ENCODE peak calls at places on chromosomes 3 and 15, in six cellular contexts. L is CD8-positive, alpha-beta T cell; X is K562; V is cardiac muscle cell; I is aorta; Y is MM.1S. G is an unnamed sample.

GRCh38 chr3:181253796-181254195 is 264.3 kb upstream of the DNAJC19 start:
- DNase-seq in I (no peak), X (no peak), V (no peak), L (no peak), Y (no peak), G (peak; percentile 42)

GRCh38 chr3:192155194-192155593 is 572.1 kb downstream of the FGF12 start:
- DNase-seq in X (no peak), Y (no peak), I (no peak), L (no peak), V (no peak), G (no peak)

GRCh38 chr3:187281191-187281714 is 10.3 kb downstream of the MASP1 start:
- DNase-seq in X (no peak), V (peak; percentile 71), L (no peak), Y (no peak), I (no peak), G (no peak)

GRCh38 chr15:89057506-89058133 is 30.6 kb upstream of the ABHD2 start:
- DNase-seq in Y (peak; percentile 77), V (peak; percentile 84), L (peak; percentile 76), I (peak; percentile 95), X (peak; percentile 89), G (peak; percentile 78)

GRCh38 chr3:10552631-10552943 is 47.2 kb upstream of the ATP2B2 start:
- DNase-seq in I (peak; percentile 5), V (no peak), L (no peak), Y (no peak), X (no peak), G (no peak)

GRCh38 chr15:62566248-62566647 is 401.2 kb upstream of the C2CD4B start:
- DNase-seq in X (no peak), L (no peak), V (peak; percentile 20), Y (no peak), I (no peak), G (no peak)

GRCh38 chr3:69085543-69086132 is 901 bp downstream of the ARL6IP5 start:
- DNase-seq in V (peak; percentile 23), I (peak; percentile 79), X (peak; percentile 16), Y (peak; percentile 34), L (no peak), G (peak; percentile 40)

GRCh38 chr3:71102111-71103039 is 481.2 kb downstream of the FOXP1 start:
- DNase-seq in Y (no peak), L (no peak), X (no peak), V (peak; percentile 85), I (no peak), G (no peak)

GRCh38 chr3:69739204-69740102 is at the start of gene MITF:
- DNase-seq in X (peak; percentile 93), L (no peak), Y (peak; percentile 93), V (peak; percentile 92), I (peak; percentile 97), G (peak; percentile 95)

GRCh38 chr15:38547255-38547997 is 17.2 kb downstream of the RASGRP1 start:
- DNase-seq in I (no peak), V (peak; percentile 90), X (peak; percentile 76), L (no peak), Y (no peak), G (no peak)

GRCh38 chr15:79914728-79915127 is 17.9 kb upstream of the MTHFS start:
- DNase-seq in V (no peak), I (no peak), Y (no peak), X (no peak), L (no peak), G (no peak)
- H3K9me3 ChIP-seq in V (no peaks in the 10 kb centered on the region), I (peaks cover 14% of the 10 kb centered on the region), Y (peaks cover 3% of the 10 kb centered on the region), X (peaks cover 21% of the 10 kb centered on the region), L (peaks cover 37% of the 10 kb centered on the region), G (peaks cover 15% of the 10 kb centered on the region)

GRCh38 chr15:90987561-90988141 is 6.7 kb downstream of the PRC1 start:
- DNase-seq in L (no peak), I (no peak), V (no peak), Y (no peak), X (no peak), G (no peak)
- H3K4me1 ChIP-seq in L (no peaks in the 10 kb centered on the region), I (no peaks in the 10 kb centered on the region), V (peaks cover 15% of the 10 kb centered on the region), Y (peaks cover 39% of the 10 kb centered on the region), X (peaks cover 29% of the 10 kb centered on the region), G (peaks cover 29% of the 10 kb centered on the region)

GRCh38 chr3:177878192-177878591 is 658.0 kb upstream of the KCNMB2 start:
- DNase-seq in V (peak; percentile 12), I (no peak), X (peak; percentile 18), L (no peak), Y (no peak), G (no peak)

GRCh38 chr3:177885063-177885462 is 651.2 kb upstream of the KCNMB2 start:
- DNase-seq in I (no peak), V (no peak), X (no peak), Y (no peak), L (no peak), G (no peak)

GRCh38 chr3:177882124-177882648 is 654.0 kb upstream of the KCNMB2 start:
- DNase-seq in V (no peak), X (no peak), Y (no peak), L (no peak), I (no peak), G (no peak)

GRCh38 chr3:177883957-177884356 is 652.3 kb upstream of the KCNMB2 start:
- DNase-seq in Y (no peak), X (no peak), V (no peak), L (no peak), I (no peak), G (no peak)

DNA sequence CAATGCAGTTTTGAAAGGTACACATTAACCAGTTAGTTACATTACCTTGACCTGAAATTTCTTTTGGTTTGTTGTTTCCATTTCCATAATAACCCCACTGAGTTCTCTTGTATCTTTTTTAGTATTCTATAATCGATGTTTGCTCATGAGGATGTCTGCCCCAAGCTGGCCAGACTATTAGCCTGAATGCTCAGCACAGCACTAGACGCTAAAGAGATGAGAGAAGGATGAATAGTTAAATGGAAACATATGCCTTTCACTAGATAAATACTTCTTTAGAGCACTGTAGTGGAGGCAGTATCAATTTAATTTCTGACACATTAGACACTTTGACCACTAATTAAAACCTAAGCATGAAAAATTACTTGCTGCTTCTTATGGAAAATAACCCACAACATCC is 654.9 kb upstream of the KCNMB2 start:
- DNase-seq in L (no peak), Y (no peak), I (no peak), X (no peak), V (no peak), G (no peak)
- H3K36me3 ChIP-seq in L (no peaks in the 10 kb centered on the region), Y (no peaks in the 10 kb centered on the region), I (no peaks in the 10 kb centered on the region), X (no peaks in the 10 kb centered on the region), V (no peaks in the 10 kb centered on the region), G (no peaks in the 10 kb centered on the region)

GRCh38 chr15:45871121-45871855 is 236.5 kb downstream of the SQOR start:
- DNase-seq in I (no peak), V (no peak), L (no peak), X (no peak), Y (no peak), G (no peak)
- H3K9me3 ChIP-seq in I (no peaks in the 10 kb centered on the region), V (no peaks in the 10 kb centered on the region), L (no peaks in the 10 kb centered on the region), X (no peaks in the 10 kb centered on the region), Y (no peaks in the 10 kb centered on the region), G (no peaks in the 10 kb centered on the region)

DNA sequence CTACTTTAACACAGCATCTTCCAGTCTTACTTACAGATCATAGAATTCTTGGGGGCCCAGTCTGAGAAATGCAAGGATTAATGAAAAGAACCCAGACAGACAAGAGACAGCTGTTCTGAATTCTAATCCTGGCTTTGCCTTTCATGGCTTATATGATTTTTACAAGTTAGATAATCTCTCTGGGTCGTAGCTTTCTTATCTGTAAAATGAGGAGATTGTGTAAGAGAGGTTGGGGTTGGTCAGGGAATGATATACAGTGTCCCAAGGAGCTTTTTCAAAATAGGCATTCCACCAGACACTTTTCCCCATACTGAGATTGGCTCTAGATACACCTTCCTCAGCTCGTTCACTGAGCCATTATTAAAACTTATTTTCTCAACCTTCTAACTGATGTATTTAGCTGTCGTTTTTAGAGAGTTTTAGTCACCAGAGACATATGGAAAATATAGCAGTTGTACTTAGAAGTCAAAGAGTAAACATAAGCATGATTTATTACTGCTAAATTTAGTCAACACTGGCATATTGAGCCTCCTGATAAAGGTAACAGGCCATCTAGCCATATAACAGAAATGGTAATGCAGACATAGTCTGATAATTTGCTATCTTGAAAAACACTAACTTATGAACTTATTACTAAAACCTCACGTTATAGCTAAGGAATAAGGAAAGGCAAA is 163.0 kb upstream of the MLF1 start:
- DNase-seq in I (no peak), L (no peak), V (peak; percentile 25), Y (no peak), X (peak; percentile 52), G (no peak)
- H3K4me1 ChIP-seq in I (no peaks in the 10 kb centered on the region), L (no peaks in the 10 kb centered on the region), V (peaks cover 6% of the 10 kb centered on the region), Y (no peaks in the 10 kb centered on the region), X (no peaks in the 10 kb centered on the region), G (peaks cover 4% of the 10 kb centered on the region)

DNA sequence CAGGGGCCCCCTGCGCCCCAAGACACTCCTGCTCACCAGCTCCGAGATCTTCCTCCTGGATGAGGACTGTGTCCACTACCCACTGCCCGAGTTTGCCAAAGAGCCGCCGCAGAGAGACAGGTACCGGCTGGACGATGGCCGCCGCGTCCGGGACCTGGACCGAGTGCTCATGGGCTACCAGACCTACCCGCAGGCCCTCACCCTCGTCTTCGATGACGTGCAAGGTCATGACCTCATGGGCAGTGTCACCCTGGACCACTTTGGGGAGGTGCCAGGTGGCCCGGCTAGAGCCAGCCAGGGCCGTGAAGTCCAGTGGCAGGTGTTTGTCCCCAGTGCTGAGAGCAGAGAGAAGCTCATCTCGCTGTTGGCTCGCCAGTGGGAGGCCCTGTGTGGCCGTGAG is 3.1 kb upstream of the STAB1 start:
- DNase-seq in V (no peak), X (no peak), I (no peak), L (no peak), Y (no peak), G (no peak)
- H3K36me3 ChIP-seq in V (peaks cover 55% of the 10 kb centered on the region), X (peaks cover 48% of the 10 kb centered on the region), I (no peaks in the 10 kb centered on the region), L (peaks cover 27% of the 10 kb centered on the region), Y (no peaks in the 10 kb centered on the region), G (peaks cover 54% of the 10 kb centered on the region)

GRCh38 chr15:22265056-22265945 is 185.0 kb downstream of the OR4M2 start:
- DNase-seq in V (no peak), X (no peak), I (no peak), L (peak; percentile 37), Y (no peak), G (no peak)

GRCh38 chr15:22263738-22264137 is 183.4 kb downstream of the OR4M2 start:
- DNase-seq in Y (no peak), I (no peak), V (no peak), L (no peak), X (no peak), G (no peak)

GRCh38 chr15:22267761-22268160 is 187.4 kb downstream of the OR4M2 start:
- DNase-seq in I (no peak), V (no peak), X (no peak), L (no peak), Y (no peak), G (no peak)

GRCh38 chr15:22262613-22263020 is 182.3 kb downstream of the OR4M2 start:
- DNase-seq in X (no peak), L (peak; percentile 39), V (no peak), Y (no peak), I (peak; percentile 82), G (no peak)

DNA sequence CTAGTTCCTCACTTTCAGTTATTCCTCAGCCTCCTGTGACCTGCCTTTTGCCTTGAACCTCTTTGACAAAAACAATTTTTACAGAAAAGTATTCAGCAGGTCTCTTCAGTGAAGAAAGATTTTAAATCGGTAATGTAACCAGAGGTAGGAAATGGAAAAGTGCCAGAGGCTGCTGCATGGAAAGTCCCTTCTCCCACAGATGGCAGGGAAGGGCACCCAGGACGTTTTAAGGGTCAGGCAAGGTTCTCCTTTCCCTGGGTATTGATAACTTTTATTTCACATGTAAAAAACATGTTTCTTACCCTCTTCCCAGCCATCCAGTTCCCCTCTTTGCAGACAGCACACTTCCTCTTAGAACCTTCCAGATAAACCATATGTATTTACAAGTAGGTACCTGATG is 185.6 kb downstream of the OR4M2 start:
- DNase-seq in I (no peak), V (no peak), L (no peak), X (no peak), Y (no peak), G (no peak)
- H3K9me3 ChIP-seq in I (no peaks in the 10 kb centered on the region), V (no peaks in the 10 kb centered on the region), L (no peaks in the 10 kb centered on the region), X (no peaks in the 10 kb centered on the region), Y (no peaks in the 10 kb centered on the region), G (peaks cover 49% of the 10 kb centered on the region)

G was measured in HAP-1.